ENCODE peak calls at places on chromosomes 6 and 20, in five cellular contexts. H is astrocyte; L is naive thymus-derived CD4-positive, alpha-beta T cell; I is Panc1; P is caudate nucleus. S is an unnamed sample.

GRCh38 chr20:32820000-32820697 is 395 bp downstream of the MAPRE1 start:
- DNase-seq in H (peak; percentile 25), L (peak; percentile 94), I (no peak), P (no peak), S (peak; percentile 67)

GRCh38 chr20:15446373-15446772 is 1109.0 kb upstream of the FLRT3 start:
- DNase-seq in H (no peak), L (no peak), I (no peak), P (no peak), S (no peak)

GRCh38 chr6:125598422-125598821 is 151.0 kb upstream of the HEY2 start:
- DNase-seq in H (peak; percentile 29), L (no peak), I (peak; percentile 33), P (no peak), S (peak; percentile 36)

GRCh38 chr6:164926686-164927085 is 382.7 kb downstream of the C6orf118 start:
- DNase-seq in H (no peak), L (no peak), I (no peak), P (no peak), S (no peak)

GRCh38 chr6:3797231-3798200 is 46.0 kb upstream of the PXDC1 start:
- DNase-seq in H (peak; percentile 93), L (no peak), I (peak; percentile 59), P (no peak), S (peak; percentile 55)

GRCh38 chr6:64280569-64280968 is 645.0 kb downstream of the PHF3 start:
- DNase-seq in H (no peak), L (no peak), I (peak; percentile 18), P (no peak), S (peak; percentile 6)

GRCh38 chr6:84469144-84469543 is 241.7 kb upstream of the CEP162 start:
- DNase-seq in H (no peak), L (no peak), I (no peak), P (no peak), S (no peak)

GRCh38 chr6:35717449-35718353 is 19.1 kb upstream of the ARMC12 start:
- DNase-seq in H (no peak), L (no peak), I (no peak), P (no peak), S (no peak)

GRCh38 chr6:81896561-81896960 is 144.1 kb upstream of the TENT5A start:
- DNase-seq in H (peak; percentile 80), L (no peak), I (no peak), P (no peak), S (no peak)

GRCh38 chr20:20612251-20612650 is 100.2 kb downstream of the RALGAPA2 start:
- DNase-seq in H (no peak), L (no peak), I (no peak), P (no peak), S (no peak)

GRCh38 chr20:1809611-1810510 is 85.3 kb upstream of the SIRPA start:
- DNase-seq in H (peak; percentile 77), L (no peak), I (no peak), P (no peak), S (peak; percentile 70)

GRCh38 chr6:118468682-118469465 is 79.2 kb upstream of the PLN start:
- DNase-seq in H (peak; percentile 26), L (no peak), I (peak; percentile 64), P (no peak), S (peak; percentile 1)

GRCh38 chr20:12984863-12985262 is 23.9 kb upstream of the SPTLC3 start:
- DNase-seq in H (no peak), L (no peak), I (no peak), P (no peak), S (no peak)

GRCh38 chr6:73823046-73823735 is 127.2 kb downstream of the CD109 start:
- DNase-seq in H (no peak), L (no peak), I (no peak), P (no peak), S (no peak)

GRCh38 chr6:170269151-170269872 is 21.6 kb downstream of the DLL1 start:
- DNase-seq in H (no peak), L (no peak), I (no peak), P (no peak), S (no peak)

GRCh38 chr6:159151266-159151855 is 17.8 kb upstream of the FNDC1 start:
- DNase-seq in H (no peak), L (no peak), I (no peak), P (no peak), S (peak; percentile 53)

GRCh38 chr6:45757443-45758121 is 258.1 kb downstream of the CLIC5 start:
- DNase-seq in H (no peak), L (no peak), I (no peak), P (no peak), S (no peak)

GRCh38 chr6:125906158-125906998 is 50.2 kb upstream of the HINT3 start:
- DNase-seq in H (no peak), L (peak; percentile 27), I (peak; percentile 38), P (no peak), S (peak; percentile 25)

GRCh38 chr6:20261685-20262084 is 49.4 kb upstream of the MBOAT1 start:
- DNase-seq in H (no peak), L (no peak), I (no peak), P (no peak), S (no peak)

GRCh38 chr6:88958842-88959241 is 4.6 kb downstream of the RNGTT start:
- DNase-seq in H (no peak), L (no peak), I (no peak), P (no peak), S (no peak)

GRCh38 chr6:24646771-24647170 is 780 bp upstream of the KIAA0319 start:
- DNase-seq in H (peak; percentile 60), L (no peak), I (no peak), P (no peak), S (peak; percentile 39)

GRCh38 chr20:52918311-52918710 is 53.8 kb upstream of the TSHZ2 start:
- DNase-seq in H (peak; percentile 8), L (no peak), I (no peak), P (no peak), S (no peak)

GRCh38 chr20:58839474-58839874 is 11.2 kb downstream of the GNAS-AS1 start:
- DNase-seq in H (no peak), L (peak; percentile 45), I (no peak), P (no peak), S (peak; percentile 70)

GRCh38 chr6:108484016-108484415 is 76.7 kb upstream of the FOXO3 start:
- DNase-seq in H (peak; percentile 4), L (no peak), I (no peak), P (no peak), S (no peak)

GRCh38 chr6:136783495-136784270 is 8.6 kb downstream of the MAP3K5 start:
- DNase-seq in H (no peak), L (no peak), I (no peak), P (no peak), S (no peak)

GRCh38 chr6:131368077-131368911 is 204.7 kb upstream of the ARG1 start:
- DNase-seq in H (peak; percentile 33), L (no peak), I (no peak), P (peak; percentile 9), S (peak; percentile 3)

GRCh38 chr6:90676516-90676915 is 89.6 kb upstream of the MAP3K7 start:
- DNase-seq in H (no peak), L (no peak), I (no peak), P (no peak), S (no peak)

GRCh38 chr6:153625089-153625488 is 414.0 kb upstream of the OPRM1 start:
- DNase-seq in H (peak; percentile 0), L (no peak), I (no peak), P (no peak), S (peak; percentile 1)

GRCh38 chr6:106370639-106371038 is 10.1 kb downstream of the CRYBG1 start:
- DNase-seq in H (no peak), L (no peak), I (no peak), P (no peak), S (no peak)

GRCh38 chr20:13183005-13183404 is 38.1 kb upstream of the ISM1 start:
- DNase-seq in H (no peak), L (no peak), I (no peak), P (no peak), S (no peak)

GRCh38 chr20:58182521-58183140 is 45.8 kb downstream of the ANKRD60 start:
- DNase-seq in H (no peak), L (no peak), I (no peak), P (no peak), S (no peak)

GRCh38 chr20:12970372-12970821 is 38.4 kb upstream of the SPTLC3 start:
- DNase-seq in H (peak; percentile 16), L (no peak), I (peak; percentile 13), P (no peak), S (peak; percentile 63)

GRCh38 chr6:54135665-54136370 is 24.6 kb downstream of the MLIP start:
- DNase-seq in H (peak; percentile 72), L (no peak), I (no peak), P (no peak), S (no peak)

GRCh38 chr6:11009353-11009752 is 34.8 kb downstream of the ELOVL2 start:
- DNase-seq in H (peak; percentile 77), L (no peak), I (peak; percentile 71), P (no peak), S (peak; percentile 28)

GRCh38 chr6:170296423-170296745 is 5.5 kb upstream of the DLL1 start:
- DNase-seq in H (no peak), L (no peak), I (no peak), P (no peak), S (no peak)

GRCh38 chr20:11044561-11044960 is 370.8 kb upstream of the JAG1 start:
- DNase-seq in H (no peak), L (no peak), I (no peak), P (no peak), S (no peak)

GRCh38 chr20:11045412-11046175 is 371.8 kb upstream of the JAG1 start:
- DNase-seq in H (no peak), L (no peak), I (no peak), P (no peak), S (no peak)

GRCh38 chr20:11041396-11041795 is 367.6 kb upstream of the JAG1 start:
- DNase-seq in H (peak; percentile 33), L (no peak), I (no peak), P (no peak), S (no peak)
- H3K27ac ChIP-seq in H (no peak overlapping the region), L (no peak overlapping the region), I (no peak overlapping the region), P (no peak overlapping the region), S (no peak overlapping the region)

DNA sequence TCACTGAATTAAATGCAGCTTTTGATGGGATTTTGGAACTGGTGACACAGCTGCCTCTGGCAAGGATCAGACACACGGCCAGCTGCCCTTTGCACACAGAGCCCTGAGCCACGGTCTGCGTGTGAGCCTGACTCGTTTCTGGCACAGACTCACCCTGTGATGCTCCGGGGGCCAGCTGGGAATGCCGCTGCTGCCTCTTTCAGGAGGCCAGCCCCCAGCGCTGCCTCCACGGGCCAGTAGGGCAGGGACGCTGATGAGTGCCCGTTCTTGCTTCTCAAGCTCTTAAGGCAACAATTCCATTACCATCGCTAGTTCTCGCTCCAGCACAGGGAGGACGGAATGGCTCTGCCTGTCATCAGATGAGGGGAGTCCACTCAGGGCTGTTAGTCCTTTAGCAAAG is 61.6 kb downstream of the IRF4 start:
- DNase-seq in H (no peak), L (no peak), I (no peak), P (peak; percentile 64), S (no peak)
- H3K27ac ChIP-seq in H (no peak overlapping the region), L (no peak overlapping the region), I (no peak overlapping the region), P (peak overlapping the region; percentile 36), S (no peak overlapping the region)

DNA sequence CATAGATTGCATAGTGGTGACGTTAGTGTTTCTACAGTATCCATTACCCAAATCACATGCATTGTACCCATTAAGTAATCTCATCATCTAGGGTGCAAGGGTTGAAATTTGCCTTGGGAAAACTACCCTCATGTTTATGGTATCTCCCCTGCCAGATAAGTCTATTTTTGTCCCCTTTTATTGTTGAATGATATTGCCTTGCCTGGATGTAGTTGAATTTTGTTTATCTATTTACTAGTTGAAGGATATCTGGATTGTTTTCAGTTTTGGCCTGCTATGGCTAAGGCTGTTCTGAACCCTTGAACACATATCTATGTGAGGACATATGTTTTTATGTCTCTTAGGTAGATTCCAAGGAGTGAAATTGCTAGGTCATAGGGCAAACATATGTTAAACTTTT is 13.4 kb downstream of the HLA-DRB1 start:
- DNase-seq in H (no peak), L (no peak), I (no peak), P (no peak), S (no peak)
- H3K27ac ChIP-seq in H (no peak overlapping the region), L (no peak overlapping the region), I (no peak overlapping the region), P (no peak overlapping the region), S (no peak overlapping the region)

GRCh38 chr20:10539818-10540553 is 104.9 kb downstream of the SLX4IP start:
- DNase-seq in H (no peak), L (no peak), I (no peak), P (no peak), S (peak; percentile 23)
- H3K27ac ChIP-seq in H (peak overlapping the region; percentile 90), L (no peak overlapping the region), I (peak overlapping the region; percentile 18), P (peak overlapping the region; percentile 61), S (peak overlapping the region; percentile 84)

S was measured in A549.